ENCODE peak calls at places on chromosome 22, in nine cellular contexts. X is stimulated activated CD4-positive, alpha-beta T cell treated with anti-CD3 and anti-CD28 coated beads, Interleukin-2, amount 100 ng/mL, for 48 hours; E is NCI-H345; L is NCI-H774; R is glomerular endothelial cell; Q is neural crest cell; M is IMR-90; B is effector memory CD8-positive, alpha-beta T cell; U is naive thymus-derived CD4-positive, alpha-beta T cell. P is an unnamed sample.

GRCh38 chr22:46826438-46826837 is 64.0 kb downstream of the TBC1D22A start:
- DNase-seq in Q (no peak), X (no peak), B (no peak), M (no peak), L (no peak), U (no peak), R (no peak), E (no peak), P (no peak)

GRCh38 chr22:35330258-35330861 is 30.7 kb downstream of the TOM1 start:
- DNase-seq in M (peak), L (no peak), R (no peak), B (peak), X (peak), U (peak), Q (no peak), E (no peak), P (peak)

GRCh38 chr22:42635531-42635930 is 4.9 kb downstream of the ATP5MGL start:
- DNase-seq in L (no peak), B (no peak), E (no peak), X (no peak), R (no peak), U (no peak), M (peak), Q (no peak), P (no peak)

GRCh38 chr22:38733329-38734202 is 22.2 kb downstream of the SUN2 start:
- DNase-seq in B (peak), Q (peak), E (peak), U (peak), M (peak), L (no peak), X (no peak), R (no peak), P (peak)

GRCh38 chr22:37254206-37254866 is 10.3 kb upstream of the RAC2 start:
- DNase-seq in R (no peak), E (no peak), L (no peak), Q (no peak), U (no peak), M (peak), B (no peak), X (no peak), P (no peak)

GRCh38 chr22:29485448-29485847 is 5.4 kb downstream of the NEFH start:
- DNase-seq in X (no peak), E (no peak), B (no peak), R (no peak), M (no peak), Q (no peak), U (no peak), L (no peak), P (no peak)

GRCh38 chr22:40764743-40765441 is 54.3 kb downstream of the SLC25A17 start:
- DNase-seq in B (no peak), X (no peak), M (no peak), L (no peak), E (no peak), Q (no peak), U (peak), R (no peak), P (peak)

GRCh38 chr22:50627914-50628542 is at the start of gene ARSA:
- DNase-seq in M (peak), B (peak), L (peak), E (peak), U (peak), Q (peak), R (no peak), X (peak), P (peak)

GRCh38 chr22:37193629-37194191 is 5.7 kb upstream of the C1QTNF6 start:
- DNase-seq in Q (no peak), U (peak), E (no peak), B (peak), L (no peak), R (no peak), M (peak), X (peak), P (peak)

GRCh38 chr22:38305481-38306448 is 11.5 kb downstream of the CSNK1E start:
- DNase-seq in U (no peak), R (no peak), E (peak), Q (no peak), X (no peak), M (peak), L (no peak), B (peak), P (peak)

GRCh38 chr22:32378703-32379272 is 21.1 kb downstream of the RFPL3 start:
- DNase-seq in L (no peak), Q (peak), E (no peak), B (no peak), U (no peak), R (peak), X (no peak), M (peak), P (no peak)

GRCh38 chr22:18109410-18110193 is 1.0 kb upstream of the TUBA8 start:
- DNase-seq in M (no peak), E (no peak), B (no peak), Q (no peak), X (no peak), R (no peak), U (no peak), L (no peak), P (no peak)

GRCh38 chr22:47690586-47690985 is 928.1 kb downstream of the TBC1D22A start:
- DNase-seq in L (no peak), R (no peak), M (no peak), Q (no peak), U (no peak), B (no peak), X (no peak), E (no peak), P (no peak)

GRCh38 chr22:25582946-25583345 is 18.5 kb downstream of the GRK3 start:
- DNase-seq in R (no peak), E (no peak), L (no peak), Q (no peak), B (no peak), M (peak), U (no peak), X (no peak), P (no peak)

GRCh38 chr22:21816787-21817496 is 50.5 kb downstream of the MAPK1 start:
- DNase-seq in M (peak), Q (no peak), E (no peak), R (peak), U (peak), L (no peak), B (peak), X (peak), P (peak)

GRCh38 chr22:27991586-27992293 is 72.7 kb upstream of the PITPNB start:
- DNase-seq in U (no peak), Q (no peak), L (no peak), B (no peak), R (no peak), X (no peak), E (no peak), M (no peak), P (no peak)

GRCh38 chr22:39344046-39344390 is 5.8 kb upstream of the SYNGR1 start:
- DNase-seq in X (no peak), M (no peak), R (no peak), Q (no peak), L (no peak), U (no peak), B (no peak), E (no peak), P (no peak)

GRCh38 chr22:19815093-19815822 is 39.4 kb downstream of the GNB1L start:
- DNase-seq in R (no peak), L (no peak), X (no peak), E (no peak), B (no peak), Q (no peak), U (no peak), M (no peak), P (no peak)

GRCh38 chr22:48439560-48440135 is 1388.0 kb downstream of the BRD1 start:
- DNase-seq in Q (no peak), B (no peak), X (no peak), E (no peak), R (no peak), U (no peak), L (no peak), M (no peak), P (no peak)

GRCh38 chr22:38314992-38315800 is 2.0 kb downstream of the CSNK1E start:
- DNase-seq in L (no peak), B (no peak), X (no peak), U (peak), R (no peak), M (peak), E (no peak), Q (no peak), P (no peak)

GRCh38 chr22:37427711-37428635 is 694 bp upstream of the ELFN2 start:
- DNase-seq in E (no peak), M (no peak), Q (no peak), U (no peak), X (no peak), L (no peak), R (no peak), B (no peak), P (no peak)

GRCh38 chr22:46900549-46900948 is 138.1 kb downstream of the TBC1D22A start:
- DNase-seq in Q (no peak), U (no peak), B (no peak), R (no peak), M (no peak), X (no peak), L (no peak), E (no peak), P (no peak)

GRCh38 chr22:45235101-45235777 is 5.5 kb downstream of the KIAA0930 start:
- DNase-seq in R (no peak), L (no peak), B (no peak), M (no peak), U (peak), X (no peak), E (peak), Q (no peak), P (peak)

P was measured in B cell.